ENCODE peak calls at places on chromosomes 5 and 9, in five cellular contexts. R is CD8-positive, alpha-beta memory T cell; X is anterior cingulate cortex; Q is globus pallidus; O is Caco-2. H is an unnamed sample.
A peak's percentile ranks its signal among the peaks of the same experiment; 100 is the strongest.

GRCh38 chr5:14216902-14217301 is 73.8 kb downstream of the TRIO start:
- DNase-seq in R (no peak), O (no peak), Q (no peak), X (no peak), H (no peak)

GRCh38 chr5:155651-156410 is 35.5 kb upstream of the LRRC14B start:
- DNase-seq in R (no peak), X (no peak), O (peak; percentile 23), Q (no peak), H (no peak)

GRCh38 chr9:83012160-83012559 is 50.8 kb downstream of the RASEF start:
- DNase-seq in Q (no peak), O (no peak), R (no peak), X (no peak), H (no peak)

GRCh38 chr9:71737455-71737854 is 30.9 kb downstream of the CEMIP2 start:
- DNase-seq in X (no peak), O (no peak), R (no peak), Q (no peak), H (no peak)

GRCh38 chr5:9951861-9952260 is 297.8 kb downstream of the ATPSCKMT start:
- DNase-seq in X (no peak), R (no peak), O (no peak), Q (no peak), H (no peak)

GRCh38 chr9:12735669-12736068 is 39.2 kb upstream of the LURAP1L start:
- DNase-seq in Q (no peak), R (no peak), X (no peak), O (no peak), H (no peak)

GRCh38 chr9:20692554-20692953 is 8.5 kb downstream of the FOCAD start:
- DNase-seq in X (no peak), R (no peak), O (peak; percentile 62), Q (no peak), H (peak; percentile 40)

GRCh38 chr5:53430618-53431252 is 49.7 kb upstream of the FST start:
- DNase-seq in X (no peak), R (no peak), Q (peak; percentile 8), O (no peak), H (peak; percentile 38)

GRCh38 chr9:14829204-14829603 is 81.0 kb downstream of the FREM1 start:
- DNase-seq in R (no peak), O (no peak), X (no peak), Q (no peak), H (no peak)

GRCh38 chr9:122897969-122898368 is 7.2 kb downstream of the RC3H2 start:
- DNase-seq in X (no peak), O (no peak), Q (no peak), R (no peak), H (no peak)

GRCh38 chr9:4366649-4367330 is 66.9 kb upstream of the GLIS3 start:
- DNase-seq in Q (peak; percentile 83), X (peak; percentile 41), O (peak; percentile 38), R (peak; percentile 8), H (peak; percentile 49)

GRCh38 chr5:51181495-51181894 is 201.8 kb upstream of the ISL1 start:
- DNase-seq in X (no peak), Q (no peak), O (no peak), R (no peak), H (no peak)

GRCh38 chr5:33793836-33794549 is 97.8 kb downstream of the ADAMTS12 start:
- DNase-seq in X (no peak), Q (no peak), R (no peak), O (no peak), H (no peak)

GRCh38 chr9:81072758-81073157 is 616.6 kb downstream of the TLE1 start:
- DNase-seq in R (no peak), Q (no peak), X (no peak), O (no peak), H (no peak)

GRCh38 chr5:137071941-137072340 is 427.2 kb downstream of the SPOCK1 start:
- DNase-seq in Q (no peak), R (no peak), O (no peak), X (no peak), H (no peak)